ENCODE peak calls at places on chromosome 1, in seven cellular contexts. Z is prostate gland, Y is adrenal gland, S is HCT116, P is small intestine, X is GM23338, E is upper lobe of right lung. M is an unnamed sample. For H3K27me3, the result is how much of the 10 kb centered on the place peaks cover.

GRCh38 chr1:235050911-235051360 is 77.7 kb downstream of the TOMM20 start:
- DNase-seq in Z (no peak), X (no peak), P (no peak), Y (no peak), E (peak), S (no peak), M (no peak)

GRCh38 chr1:205270764-205271163 is 43.0 kb downstream of the TMCC2 start:
- DNase-seq in P (no peak), Z (no peak), Y (no peak), E (no peak), S (peak), X (no peak), M (no peak)

GRCh38 chr1:241408170-241408569 is 51.2 kb upstream of the RGS7 start:
- DNase-seq in X (peak), S (no peak), E (no peak), Y (no peak), P (no peak), Z (no peak), M (no peak)

GRCh38 chr1:226863446-226863845 is 7.0 kb upstream of the PSEN2 start:
- DNase-seq in E (no peak), X (peak), Z (no peak), S (no peak), Y (no peak), P (no peak), M (peak)

GRCh38 chr1:200033511-200034261 is 6.2 kb downstream of the NR5A2 start:
- DNase-seq in P (peak), X (peak), Y (no peak), Z (no peak), E (no peak), S (no peak), M (no peak)

GRCh38 chr1:228721407-228721806 is 13.9 kb upstream of the RHOU start:
- DNase-seq in Z (peak), P (peak), S (no peak), E (no peak), X (no peak), Y (no peak), M (no peak)

GRCh38 chr1:2989976-2990375 is 31.3 kb upstream of the ACTRT2 start:
- DNase-seq in E (peak), Z (no peak), S (no peak), Y (no peak), X (no peak), P (no peak), M (no peak)

GRCh38 chr1:39408641-39409054 is 82.8 kb upstream of the BMP8A start:
- DNase-seq in Y (peak), P (peak), S (peak), Z (peak), X (peak), E (peak), M (peak)

GRCh38 chr1:220879090-220879508 is at the start of gene HLX:
- DNase-seq in X (peak), E (peak), Y (peak), P (peak), S (peak), Z (peak), M (peak)

GRCh38 chr1:26362331-26362730 is 8.4 kb upstream of the CRYBG2 start:
- DNase-seq in P (no peak), S (no peak), X (no peak), E (no peak), Z (no peak), Y (no peak), M (no peak)
- H3K27me3 ChIP-seq in P (under half), S (under half), X (under half), E (under half), Z (under half), Y (under half), M (under half)

DNA sequence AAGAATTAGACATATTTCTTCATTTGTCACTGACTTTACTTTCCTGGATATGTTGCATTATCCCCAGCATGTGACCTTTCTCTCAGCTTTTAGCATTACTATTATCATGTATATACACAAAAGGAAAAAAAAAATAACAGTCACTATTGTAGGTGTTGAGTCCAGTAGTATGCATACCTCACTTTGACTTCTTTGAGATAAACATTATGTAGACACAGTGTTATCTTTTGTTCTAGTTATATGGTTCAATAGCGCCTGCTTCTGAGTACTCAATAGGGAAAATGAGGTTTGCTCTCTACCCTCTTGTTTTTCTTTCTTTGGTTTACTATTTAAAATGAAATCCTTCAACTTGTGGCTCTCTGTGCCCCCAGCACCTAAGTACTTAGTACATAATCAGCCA is 409.6 kb upstream of the PKN2 start:
- DNase-seq in Y (no peak), E (no peak), P (no peak), X (no peak), S (no peak), Z (no peak), M (no peak)
- H3K27me3 ChIP-seq in Y (under half), E (under half), P (under half), X (under half), S (under half), Z (under half), M (under half)

GRCh38 chr1:154502742-154503111 is 515 bp upstream of the SHE start:
- DNase-seq in S (no peak), E (no peak), X (peak), Y (no peak), P (no peak), Z (no peak), M (no peak)
- H3K27me3 ChIP-seq in S (under half), E (under half), X (half or more), Y (under half), P (under half), Z (under half), M (under half)

DNA sequence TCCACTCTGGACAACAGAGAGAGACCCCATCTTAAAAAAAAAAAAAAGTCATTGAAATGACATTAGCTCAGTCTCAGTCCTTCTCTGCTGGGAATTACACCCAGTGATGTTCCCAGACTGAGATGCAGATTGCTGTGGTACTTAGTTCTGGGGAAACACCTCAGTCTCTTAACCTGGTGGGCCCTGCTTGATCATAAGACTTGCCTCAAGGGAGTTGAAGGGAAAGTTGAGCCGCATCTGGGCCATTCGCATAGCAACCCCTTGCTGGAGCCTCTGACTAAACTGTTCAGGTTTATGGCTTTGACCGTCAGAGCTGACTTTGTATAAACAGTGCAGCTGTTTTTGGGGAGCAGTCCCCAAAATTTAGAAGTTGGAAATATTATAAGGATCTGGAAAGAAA is 13.4 kb downstream of the FCRL4 start:
- DNase-seq in X (no peak), Y (no peak), E (no peak), Z (no peak), P (no peak), S (no peak), M (no peak)
- H3K27me3 ChIP-seq in X (under half), Y (under half), E (under half), Z (under half), P (under half), S (under half), M (under half)

DNA sequence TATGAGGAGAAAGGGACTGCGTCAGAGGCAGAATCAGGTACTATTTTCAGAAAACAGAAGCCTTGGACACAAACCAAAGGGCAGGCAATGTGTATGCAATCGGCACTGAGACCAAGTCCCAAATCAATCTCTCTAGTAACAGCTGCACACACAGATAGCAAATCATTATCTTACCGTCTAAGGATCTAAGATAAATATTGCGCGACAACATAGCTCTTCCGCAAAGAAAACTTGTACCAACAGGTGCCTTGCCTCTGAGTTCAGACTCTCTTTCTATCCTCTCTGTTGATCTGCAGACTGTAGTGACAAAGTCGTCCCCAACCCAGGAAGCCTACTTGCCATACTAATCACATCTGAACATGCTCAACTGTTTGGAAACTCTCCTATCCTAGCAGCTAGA is 22.6 kb upstream of the SAMD13 start:
- DNase-seq in E (no peak), Z (no peak), P (no peak), X (no peak), Y (no peak), S (no peak), M (no peak)
- H3K27me3 ChIP-seq in E (under half), Z (under half), P (under half), X (under half), Y (under half), S (under half), M (under half)

GRCh38 chr1:166978795-166979194 is 3.5 kb upstream of the ILDR2 start:
- DNase-seq in S (no peak), P (no peak), E (no peak), Y (no peak), Z (no peak), X (no peak), M (no peak)

GRCh38 chr1:166977951-166978350 is 2.6 kb upstream of the ILDR2 start:
- DNase-seq in E (no peak), X (no peak), S (no peak), Z (no peak), P (no peak), Y (no peak), M (no peak)

GRCh38 chr1:166980818-166981217 is 5.5 kb upstream of the ILDR2 start:
- DNase-seq in Z (no peak), S (no peak), E (no peak), P (no peak), X (no peak), Y (no peak), M (no peak)

GRCh38 chr1:166981589-166981988 is 6.2 kb upstream of the ILDR2 start:
- DNase-seq in S (no peak), Z (no peak), P (no peak), Y (no peak), X (no peak), E (no peak), M (no peak)
- H3K27me3 ChIP-seq in S (under half), Z (under half), P (under half), Y (under half), X (under half), E (under half), M (under half)

GRCh38 chr1:232614811-232615210 is 15.1 kb downstream of the SIPA1L2 start:
- DNase-seq in Y (no peak), S (no peak), P (no peak), Z (no peak), X (no peak), E (no peak), M (no peak)
- H3K27me3 ChIP-seq in Y (under half), S (under half), P (under half), Z (under half), X (under half), E (under half), M (under half)

M was measured in kidney epithelial cell.